ENCODE peak calls at places on chromosome 15, in seven cellular contexts. One of them, this sample, is unnamed.

GRCh38 chr15:79930509-79930908 is 33.7 kb upstream of the MTHFS start:
- DNase-seq in stimulated activated CD4-positive, alpha-beta T cell treated with anti-CD3 and anti-CD28 coated beads, Interleukin-1b, Interleukin-23, amount 100 ng/mL, for 24 hours: no peak
- DNase-seq in neural crest cell: no peak
- DNase-seq in nucleus accumbens: no peak
- DNase-seq in epithelial cell of proximal tubule: no peak
- DNase-seq in GDM1: peak
- DNase-seq in HEK293T: no peak
- DNase-seq in this sample: no peak

GRCh38 chr15:84772031-84772430 is 23.6 kb downstream of the ZNF592 start:
- DNase-seq in stimulated activated CD4-positive, alpha-beta T cell treated with anti-CD3 and anti-CD28 coated beads, Interleukin-1b, Interleukin-23, amount 100 ng/mL, for 24 hours: no peak
- DNase-seq in neural crest cell: no peak
- DNase-seq in nucleus accumbens: no peak
- DNase-seq in epithelial cell of proximal tubule: no peak
- DNase-seq in GDM1: no peak
- DNase-seq in HEK293T: no peak
- DNase-seq in this sample: no peak

GRCh38 chr15:62850791-62851291 is 191.7 kb upstream of the TPM1 start:
- DNase-seq in stimulated activated CD4-positive, alpha-beta T cell treated with anti-CD3 and anti-CD28 coated beads, Interleukin-1b, Interleukin-23, amount 100 ng/mL, for 24 hours: no peak
- DNase-seq in neural crest cell: no peak
- DNase-seq in nucleus accumbens: no peak
- DNase-seq in epithelial cell of proximal tubule: peak
- DNase-seq in GDM1: no peak
- DNase-seq in HEK293T: no peak
- DNase-seq in this sample: no peak

GRCh38 chr15:59453474-59454215 is 15.7 kb downstream of the FAM81A start:
- DNase-seq in stimulated activated CD4-positive, alpha-beta T cell treated with anti-CD3 and anti-CD28 coated beads, Interleukin-1b, Interleukin-23, amount 100 ng/mL, for 24 hours: no peak
- DNase-seq in neural crest cell: no peak
- DNase-seq in nucleus accumbens: no peak
- DNase-seq in epithelial cell of proximal tubule: no peak
- DNase-seq in GDM1: no peak
- DNase-seq in HEK293T: no peak
- DNase-seq in this sample: no peak

GRCh38 chr15:35481064-35481463 is 64.9 kb downstream of the DPH6 start:
- DNase-seq in stimulated activated CD4-positive, alpha-beta T cell treated with anti-CD3 and anti-CD28 coated beads, Interleukin-1b, Interleukin-23, amount 100 ng/mL, for 24 hours: no peak
- DNase-seq in neural crest cell: no peak
- DNase-seq in nucleus accumbens: no peak
- DNase-seq in epithelial cell of proximal tubule: no peak
- DNase-seq in GDM1: no peak
- DNase-seq in HEK293T: no peak
- DNase-seq in this sample: no peak

GRCh38 chr15:45773149-45773548 is 138.3 kb downstream of the SQOR start:
- DNase-seq in stimulated activated CD4-positive, alpha-beta T cell treated with anti-CD3 and anti-CD28 coated beads, Interleukin-1b, Interleukin-23, amount 100 ng/mL, for 24 hours: no peak
- DNase-seq in neural crest cell: no peak
- DNase-seq in nucleus accumbens: no peak
- DNase-seq in epithelial cell of proximal tubule: no peak
- DNase-seq in GDM1: no peak
- DNase-seq in HEK293T: no peak
- DNase-seq in this sample: no peak

GRCh38 chr15:76393614-76394013 is 57.0 kb downstream of the ISL2 start:
- DNase-seq in stimulated activated CD4-positive, alpha-beta T cell treated with anti-CD3 and anti-CD28 coated beads, Interleukin-1b, Interleukin-23, amount 100 ng/mL, for 24 hours: no peak
- DNase-seq in neural crest cell: no peak
- DNase-seq in nucleus accumbens: no peak
- DNase-seq in epithelial cell of proximal tubule: no peak
- DNase-seq in GDM1: no peak
- DNase-seq in HEK293T: no peak
- DNase-seq in this sample: peak

GRCh38 chr15:75723847-75724660 is 11.4 kb upstream of the CSPG4 start:
- DNase-seq in stimulated activated CD4-positive, alpha-beta T cell treated with anti-CD3 and anti-CD28 coated beads, Interleukin-1b, Interleukin-23, amount 100 ng/mL, for 24 hours: peak
- DNase-seq in neural crest cell: peak
- DNase-seq in nucleus accumbens: no peak
- DNase-seq in epithelial cell of proximal tubule: peak
- DNase-seq in GDM1: no peak
- DNase-seq in HEK293T: peak
- DNase-seq in this sample: peak